ENCODE peak calls at places on chromosomes 7 and 10, in eight cellular contexts. P, W, E, K, G, J, F and N are unnamed samples.

GRCh38 chr7:102849079-102849478 is 63.7 kb upstream of the LRRC17 start:
- DNase-seq in P (no peak), W (no peak), E (no peak), K (no peak), G (no peak), J (no peak), F (no peak), N (no peak)

GRCh38 chr7:77276120-77276519 is 76.5 kb upstream of the FGL2 start:
- DNase-seq in P (peak; percentile 3), W (no peak), E (no peak), K (no peak), G (no peak), J (no peak), F (peak; percentile 36), N (no peak)

GRCh38 chr10:122490786-122491680 is 29.7 kb downstream of the HTRA1 start:
- DNase-seq in P (peak; percentile 8), W (peak; percentile 51), E (peak; percentile 43), K (no peak), G (peak; percentile 37), J (peak; percentile 65), F (no peak), N (no peak)

GRCh38 chr10:110667620-110668343 is 23.6 kb downstream of the RBM20 start:
- DNase-seq in P (no peak), W (no peak), E (no peak), K (no peak), G (no peak), J (no peak), F (no peak), N (no peak)

GRCh38 chr10:9297580-9297979 is 1243.1 kb downstream of the GATA3 start:
- DNase-seq in P (no peak), W (no peak), E (no peak), K (no peak), G (no peak), J (no peak), F (no peak), N (no peak)

GRCh38 chr10:26215923-26216576 is 524 bp upstream of the GAD2 start:
- DNase-seq in P (peak; percentile 67), W (peak; percentile 7), E (peak; percentile 0), K (no peak), G (no peak), J (no peak), F (no peak), N (no peak)

GRCh38 chr10:72808001-72808400 is 85.5 kb upstream of the OIT3 start:
- DNase-seq in P (no peak), W (no peak), E (no peak), K (no peak), G (no peak), J (no peak), F (no peak), N (no peak)

GRCh38 chr10:30207485-30208052 is 141.5 kb downstream of the MTPAP start:
- DNase-seq in P (no peak), W (peak; percentile 21), E (no peak), K (no peak), G (peak; percentile 72), J (no peak), F (peak; percentile 31), N (no peak)

GRCh38 chr10:57303567-57303966 is 942.5 kb upstream of the ZWINT start:
- DNase-seq in P (no peak), W (no peak), E (no peak), K (no peak), G (no peak), J (no peak), F (no peak), N (no peak)

GRCh38 chr7:130938661-130939060 is 204.7 kb upstream of the KLF14 start:
- DNase-seq in P (no peak), W (no peak), E (no peak), K (no peak), G (no peak), J (no peak), F (no peak), N (no peak)

GRCh38 chr10:123795846-123796590 is 95.6 kb downstream of the CPXM2 start:
- DNase-seq in P (no peak), W (no peak), E (no peak), K (no peak), G (no peak), J (no peak), F (no peak), N (no peak)

GRCh38 chr7:16813232-16813616 is 8.4 kb upstream of the AGR2 start:
- DNase-seq in P (no peak), W (no peak), E (no peak), K (no peak), G (no peak), J (no peak), F (no peak), N (no peak)

GRCh38 chr10:20598590-20598989 is 298.5 kb downstream of the NEBL start:
- DNase-seq in P (no peak), W (peak; percentile 73), E (peak; percentile 82), K (peak; percentile 72), G (no peak), J (no peak), F (peak; percentile 86), N (no peak)

GRCh38 chr7:113331155-113331898 is 213.0 kb upstream of the SMIM30 start:
- DNase-seq in P (no peak), W (no peak), E (no peak), K (peak; percentile 51), G (no peak), J (no peak), F (no peak), N (no peak)

GRCh38 chr7:80330434-80330833 is 181.4 kb downstream of the GNAT3 start:
- DNase-seq in P (no peak), W (peak; percentile 29), E (peak; percentile 44), K (no peak), G (no peak), J (no peak), F (peak; percentile 52), N (no peak)

GRCh38 chr7:136136906-136137305 is 159.7 kb upstream of the MTPN start:
- DNase-seq in P (no peak), W (no peak), E (no peak), K (no peak), G (no peak), J (no peak), F (no peak), N (no peak)

GRCh38 chr10:96814264-96814663 is 17.8 kb upstream of the LCOR start:
- DNase-seq in P (no peak), W (peak; percentile 23), E (peak; percentile 54), K (no peak), G (no peak), J (no peak), F (peak; percentile 82), N (no peak)

GRCh38 chr7:140219672-140220520 is 43.1 kb upstream of the KDM7A start:
- DNase-seq in P (no peak), W (no peak), E (no peak), K (no peak), G (no peak), J (no peak), F (no peak), N (no peak)

GRCh38 chr10:14023612-14024348 is 306.9 kb downstream of the FRMD4A start:
- DNase-seq in P (no peak), W (no peak), E (no peak), K (no peak), G (peak; percentile 46), J (no peak), F (no peak), N (no peak)
- H3K4me3 ChIP-seq in P (no peak overlapping the region), W (no peak overlapping the region), E (no peak overlapping the region), K (peak overlapping the region; percentile 22), G (peak overlapping the region; percentile 50), J (peak overlapping the region; percentile 21), F (no peak overlapping the region), N (no peak overlapping the region)

GRCh38 chr10:61463035-61463909 is 10.1 kb upstream of the TMEM26 start:
- DNase-seq in P (no peak), W (peak; percentile 86), E (peak; percentile 84), K (no peak), G (no peak), J (no peak), F (peak; percentile 77), N (peak; percentile 82)
- H3K4me3 ChIP-seq in P (no peak overlapping the region), W (no peak overlapping the region), E (no peak overlapping the region), K (no peak overlapping the region), G (no peak overlapping the region), J (no peak overlapping the region), F (no peak overlapping the region), N (no peak overlapping the region)

DNA sequence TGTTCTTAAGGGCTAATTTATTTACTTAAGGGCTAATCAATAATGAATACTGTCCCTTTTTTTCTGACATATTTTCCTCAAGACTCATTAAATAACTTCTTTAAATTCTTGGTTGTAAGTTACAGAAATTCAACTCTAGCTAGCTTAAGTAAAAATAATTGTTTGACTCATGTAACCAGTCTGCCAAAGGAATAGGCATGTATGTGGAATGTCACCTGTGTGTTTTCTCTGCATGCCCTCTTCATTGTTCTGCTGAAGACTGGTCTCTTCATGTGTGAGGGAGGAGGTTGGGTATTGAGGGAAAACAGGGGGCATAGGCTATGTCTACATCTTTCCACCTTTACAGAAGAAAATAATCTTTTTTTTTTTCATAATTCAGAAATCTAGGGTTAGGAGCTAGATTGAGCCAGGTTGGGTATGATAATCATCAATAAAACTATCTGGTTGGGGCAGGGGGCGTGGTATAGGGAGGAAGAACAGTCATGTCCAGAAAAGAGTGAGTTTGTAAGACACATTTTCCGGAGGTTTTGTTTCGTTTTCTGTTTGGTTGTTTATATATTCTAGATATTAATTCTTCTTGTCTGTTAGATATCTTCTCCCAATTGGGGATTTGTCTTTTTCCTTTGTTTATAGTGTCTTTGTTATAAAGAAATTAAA is 37.9 kb downstream of the EXOC4 start:
- DNase-seq in P (no peak), W (no peak), E (no peak), K (no peak), G (no peak), J (no peak), F (no peak), N (no peak)
- H3K4me3 ChIP-seq in P (no peak overlapping the region), W (no peak overlapping the region), E (no peak overlapping the region), K (no peak overlapping the region), G (no peak overlapping the region), J (no peak overlapping the region), F (no peak overlapping the region), N (no peak overlapping the region)

GRCh38 chr10:828191-828590 is 103.3 kb downstream of the LARP4B start:
- DNase-seq in P (no peak), W (no peak), E (no peak), K (no peak), G (no peak), J (no peak), F (no peak), N (no peak)
- H3K4me3 ChIP-seq in P (no peak overlapping the region), W (no peak overlapping the region), E (no peak overlapping the region), K (no peak overlapping the region), G (no peak overlapping the region), J (no peak overlapping the region), F (no peak overlapping the region), N (no peak overlapping the region)

GRCh38 chr10:103969436-103969835 is 2.5 kb downstream of the SLK start:
- DNase-seq in P (no peak), W (peak; percentile 18), E (peak; percentile 23), K (no peak), G (no peak), J (no peak), F (no peak), N (no peak)
- H3K4me3 ChIP-seq in P (no peak overlapping the region), W (peak overlapping the region; percentile 64), E (peak overlapping the region; percentile 78), K (peak overlapping the region; percentile 99), G (peak overlapping the region; percentile 33), J (peak overlapping the region; percentile 99), F (peak overlapping the region; percentile 88), N (peak overlapping the region; percentile 84)